ENCODE peak calls at places on chromosomes 2 and 18, in four cellular contexts. I is A172, V is anterior cingulate cortex, L is kidney epithelial cell. M is an unnamed sample.

GRCh38 chr2:196719565-196719872 is 80.0 kb downstream of the GTF3C3 start:
- DNase-seq in I (no peak), L (no peak), V (no peak), M (no peak)

GRCh38 chr2:23900927-23901322 is 26.0 kb downstream of the ATAD2B start:
- DNase-seq in I (peak), V (no peak), L (peak), M (peak)

GRCh38 chr18:75727479-75727878 is 300.0 kb upstream of the SMIM21 start:
- DNase-seq in L (no peak), I (peak), V (no peak), M (no peak)

GRCh38 chr2:133438026-133438425 is 130.2 kb downstream of the NCKAP5 start:
- DNase-seq in V (no peak), L (no peak), I (no peak), M (no peak)

GRCh38 chr18:10025756-10026290 is 112.0 kb downstream of the VAPA start:
- DNase-seq in I (no peak), L (no peak), V (no peak), M (no peak)

GRCh38 chr2:239294571-239295054 is 106.2 kb downstream of the HDAC4 start:
- DNase-seq in L (no peak), V (no peak), I (no peak), M (no peak)

GRCh38 chr2:238286095-238286494 is 2.3 kb downstream of the PER2 start:
- DNase-seq in V (no peak), I (no peak), L (no peak), M (no peak)

GRCh38 chr2:43129676-43130547 is 96.5 kb downstream of the ZFP36L2 start:
- DNase-seq in I (no peak), L (no peak), V (no peak), M (no peak)

GRCh38 chr18:51123481-51123880 is 74.0 kb downstream of the MEX3C start:
- DNase-seq in V (no peak), L (no peak), I (no peak), M (no peak)

GRCh38 chr2:173299764-173300163 is 54.9 kb upstream of the CDCA7 start:
- DNase-seq in I (no peak), V (no peak), L (no peak), M (no peak)